ENCODE peak calls at places on chromosomes 11 and 22, in six cellular contexts. One of them, this sample, is unnamed.

GRCh38 chr22:39839198-39839597 is 54.4 kb downstream of the ENTHD1 start:
- DNase-seq in MV-4-11: peak; percentile 63
- DNase-seq in NCI-H1694 treated with DMSO at 0.1 percent for 48 hours: no peak
- DNase-seq in activated naive CD4-positive, alpha-beta T cell: no peak
- DNase-seq in GM12864: no peak
- DNase-seq in Ammon's horn: no peak
- DNase-seq in this sample: no peak

GRCh38 chr22:39852799-39853198 is 40.8 kb downstream of the ENTHD1 start:
- DNase-seq in MV-4-11: no peak
- DNase-seq in NCI-H1694 treated with DMSO at 0.1 percent for 48 hours: no peak
- DNase-seq in activated naive CD4-positive, alpha-beta T cell: no peak
- DNase-seq in GM12864: no peak
- DNase-seq in Ammon's horn: no peak
- DNase-seq in this sample: no peak

GRCh38 chr11:6617315-6617781 is 1.9 kb downstream of the TPP1 start:
- DNase-seq in MV-4-11: peak; percentile 35
- DNase-seq in NCI-H1694 treated with DMSO at 0.1 percent for 48 hours: no peak
- DNase-seq in activated naive CD4-positive, alpha-beta T cell: no peak
- DNase-seq in GM12864: no peak
- DNase-seq in Ammon's horn: no peak
- DNase-seq in this sample: no peak

GRCh38 chr11:108933630-108934029 is 268.8 kb downstream of the DDX10 start:
- DNase-seq in MV-4-11: no peak
- DNase-seq in NCI-H1694 treated with DMSO at 0.1 percent for 48 hours: no peak
- DNase-seq in activated naive CD4-positive, alpha-beta T cell: no peak
- DNase-seq in GM12864: no peak
- DNase-seq in Ammon's horn: no peak
- DNase-seq in this sample: no peak

GRCh38 chr22:44479662-44480061 is 18.4 kb downstream of the RTL6 start:
- DNase-seq in MV-4-11: peak; percentile 20
- DNase-seq in NCI-H1694 treated with DMSO at 0.1 percent for 48 hours: no peak
- DNase-seq in activated naive CD4-positive, alpha-beta T cell: no peak
- DNase-seq in GM12864: no peak
- DNase-seq in Ammon's horn: no peak
- DNase-seq in this sample: no peak

GRCh38 chr11:72576196-72576595 is 98.0 kb downstream of the PDE2A start:
- DNase-seq in MV-4-11: no peak
- DNase-seq in NCI-H1694 treated with DMSO at 0.1 percent for 48 hours: no peak
- DNase-seq in activated naive CD4-positive, alpha-beta T cell: no peak
- DNase-seq in GM12864: no peak
- DNase-seq in Ammon's horn: no peak
- DNase-seq in this sample: no peak

GRCh38 chr11:25183436-25183835 is 686.6 kb downstream of the LUZP2 start:
- DNase-seq in MV-4-11: no peak
- DNase-seq in NCI-H1694 treated with DMSO at 0.1 percent for 48 hours: no peak
- DNase-seq in activated naive CD4-positive, alpha-beta T cell: no peak
- DNase-seq in GM12864: no peak
- DNase-seq in Ammon's horn: no peak
- DNase-seq in this sample: no peak

GRCh38 chr11:68498313-68498712 is 37.8 kb downstream of the PPP6R3 start:
- DNase-seq in MV-4-11: no peak
- DNase-seq in NCI-H1694 treated with DMSO at 0.1 percent for 48 hours: no peak
- DNase-seq in activated naive CD4-positive, alpha-beta T cell: no peak
- DNase-seq in GM12864: no peak
- DNase-seq in Ammon's horn: no peak
- DNase-seq in this sample: no peak

GRCh38 chr11:46327829-46328228 is 19.4 kb upstream of the DGKZ start:
- DNase-seq in MV-4-11: no peak
- DNase-seq in NCI-H1694 treated with DMSO at 0.1 percent for 48 hours: no peak
- DNase-seq in activated naive CD4-positive, alpha-beta T cell: no peak
- DNase-seq in GM12864: no peak
- DNase-seq in Ammon's horn: no peak
- DNase-seq in this sample: no peak

GRCh38 chr11:101428918-101429317 is 154.9 kb downstream of the TRPC6 start:
- DNase-seq in MV-4-11: peak; percentile 27
- DNase-seq in NCI-H1694 treated with DMSO at 0.1 percent for 48 hours: no peak
- DNase-seq in activated naive CD4-positive, alpha-beta T cell: no peak
- DNase-seq in GM12864: no peak
- DNase-seq in Ammon's horn: no peak
- DNase-seq in this sample: no peak

GRCh38 chr22:30361916-30362631 is 5.3 kb downstream of the CCDC157 start:
- DNase-seq in MV-4-11: no peak
- DNase-seq in NCI-H1694 treated with DMSO at 0.1 percent for 48 hours: no peak
- DNase-seq in activated naive CD4-positive, alpha-beta T cell: no peak
- DNase-seq in GM12864: no peak
- DNase-seq in Ammon's horn: no peak
- DNase-seq in this sample: no peak

GRCh38 chr22:32378703-32379272 is 21.1 kb downstream of the RFPL3 start:
- DNase-seq in MV-4-11: peak; percentile 30
- DNase-seq in NCI-H1694 treated with DMSO at 0.1 percent for 48 hours: peak; percentile 1
- DNase-seq in activated naive CD4-positive, alpha-beta T cell: no peak
- DNase-seq in GM12864: no peak
- DNase-seq in Ammon's horn: peak; percentile 59
- DNase-seq in this sample: no peak

GRCh38 chr11:118790357-118791014 is 478 bp downstream of the DDX6 start:
- DNase-seq in MV-4-11: peak; percentile 53
- DNase-seq in NCI-H1694 treated with DMSO at 0.1 percent for 48 hours: peak; percentile 4
- DNase-seq in activated naive CD4-positive, alpha-beta T cell: peak; percentile 67
- DNase-seq in GM12864: peak; percentile 33
- DNase-seq in Ammon's horn: peak; percentile 89
- DNase-seq in this sample: no peak